ENCODE peak calls at places on chromosomes 2 and 18, in seven cellular contexts. O, Y, Q, A, J, W and X are unnamed samples.

GRCh38 chr2:157625311-157625710 is 3.4 kb downstream of the ACVR1C start:
- DNase-seq in Q (no peak), A (no peak), W (no peak), J (no peak), Y (no peak), O (no peak), X (no peak)

GRCh38 chr2:135485441-135485840 is 45.6 kb downstream of the ZRANB3 start:
- DNase-seq in A (no peak), J (no peak), Q (no peak), W (no peak), O (no peak), Y (no peak), X (no peak)

GRCh38 chr18:22207022-22207758 is 37.8 kb downstream of the GATA6 start:
- DNase-seq in O (peak; percentile 78), Q (no peak), A (peak; percentile 54), W (peak; percentile 80), Y (peak; percentile 86), J (no peak), X (peak; percentile 97)

GRCh38 chr2:29766191-29766590 is 155.2 kb downstream of the ALK start:
- DNase-seq in A (no peak), J (no peak), W (no peak), O (no peak), Y (peak; percentile 79), Q (no peak), X (no peak)

GRCh38 chr2:20616341-20616871 is 34.5 kb downstream of the HS1BP3 start:
- DNase-seq in O (peak; percentile 32), W (no peak), J (peak; percentile 6), Y (no peak), A (peak; percentile 7), Q (no peak), X (no peak)

GRCh38 chr2:150339282-150339681 is 148.2 kb downstream of the RND3 start:
- DNase-seq in J (no peak), Y (no peak), W (peak; percentile 21), O (no peak), A (no peak), Q (no peak), X (peak; percentile 16)

GRCh38 chr2:175002547-175003274 is 2.5 kb downstream of the CHN1 start:
- DNase-seq in A (no peak), Q (no peak), J (no peak), O (no peak), Y (peak; percentile 41), W (no peak), X (no peak)

GRCh38 chr2:144666032-144666431 is 146.1 kb upstream of the ZEB2 start:
- DNase-seq in J (no peak), O (no peak), Y (no peak), A (no peak), W (peak; percentile 56), Q (no peak), X (peak; percentile 41)

GRCh38 chr2:61536086-61536722 is 2.0 kb downstream of the XPO1 start:
- DNase-seq in Q (no peak), A (no peak), O (no peak), J (peak; percentile 93), W (peak; percentile 41), Y (peak; percentile 15), X (peak; percentile 28)

GRCh38 chr18:62458868-62459716 is 63.7 kb upstream of the ZCCHC2 start:
- DNase-seq in O (no peak), J (no peak), Q (no peak), W (no peak), A (peak; percentile 29), Y (no peak), X (no peak)

GRCh38 chr2:120740375-120740764 is 4.7 kb downstream of the GLI2 start:
- DNase-seq in J (no peak), Q (no peak), A (no peak), W (no peak), O (no peak), Y (no peak), X (no peak)

GRCh38 chr2:24435391-24436316 is 55.4 kb upstream of the NCOA1 start:
- DNase-seq in Y (peak; percentile 41), O (peak; percentile 83), Q (no peak), A (peak; percentile 61), W (peak; percentile 86), J (no peak), X (peak; percentile 82)

GRCh38 chr2:50546790-50547189 is 485.1 kb downstream of the NRXN1 start:
- DNase-seq in J (no peak), Y (no peak), W (no peak), O (no peak), A (no peak), Q (no peak), X (no peak)

GRCh38 chr2:77144772-77145171 is 377.4 kb downstream of the LRRTM4 start:
- DNase-seq in W (no peak), J (no peak), Q (no peak), Y (no peak), O (no peak), A (no peak), X (no peak)

DNA sequence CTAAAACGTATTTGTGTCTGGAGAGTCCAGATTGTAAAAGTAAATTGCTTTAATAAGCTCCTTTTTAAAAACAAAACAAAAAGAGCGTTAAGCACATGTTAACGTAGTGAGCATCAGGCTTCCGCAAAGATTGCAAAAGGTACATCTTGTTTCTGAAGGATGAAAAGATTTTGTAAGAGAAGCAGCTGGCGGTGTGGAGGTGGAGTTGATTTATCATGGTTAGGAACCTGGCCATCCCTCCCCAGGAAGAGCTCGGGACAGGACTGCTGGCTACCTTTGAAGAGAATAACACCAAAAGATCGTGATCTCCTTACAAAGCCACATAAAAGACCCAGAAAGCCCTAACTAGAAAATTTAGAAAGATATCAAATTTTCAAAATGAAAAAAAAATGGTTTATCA is 132.2 kb downstream of the DNER start:
- DNase-seq in Q (no peak), A (no peak), J (no peak), O (peak; percentile 72), Y (no peak), W (no peak), X (no peak)
- H3K4me3 ChIP-seq in Q (no peak overlapping the region), A (no peak overlapping the region), J (no peak overlapping the region), O (no peak overlapping the region), Y (no peak overlapping the region), W (no peak overlapping the region), X (no peak overlapping the region)

GRCh38 chr2:215435809-215436704 is at the start of gene FN1:
- DNase-seq in A (peak; percentile 78), Y (peak; percentile 99), O (peak; percentile 96), W (peak; percentile 99), Q (peak; percentile 86), J (peak; percentile 70), X (peak; percentile 99)

GRCh38 chr2:215436705-215437570 is 1.1 kb upstream of the FN1 start:
- DNase-seq in J (peak; percentile 11), Y (no peak), W (peak; percentile 69), Q (no peak), A (no peak), O (no peak), X (peak; percentile 69)

GRCh38 chr2:215432759-215433594 is 2.9 kb downstream of the FN1 start:
- DNase-seq in Y (no peak), J (no peak), O (no peak), Q (no peak), A (no peak), W (peak; percentile 75), X (peak; percentile 64)

GRCh38 chr2:215435261-215435808 is 533 bp downstream of the FN1 start:
- DNase-seq in W (no peak), J (peak; percentile 33), O (peak; percentile 55), Q (no peak), A (no peak), Y (no peak), X (peak; percentile 54)

DNA sequence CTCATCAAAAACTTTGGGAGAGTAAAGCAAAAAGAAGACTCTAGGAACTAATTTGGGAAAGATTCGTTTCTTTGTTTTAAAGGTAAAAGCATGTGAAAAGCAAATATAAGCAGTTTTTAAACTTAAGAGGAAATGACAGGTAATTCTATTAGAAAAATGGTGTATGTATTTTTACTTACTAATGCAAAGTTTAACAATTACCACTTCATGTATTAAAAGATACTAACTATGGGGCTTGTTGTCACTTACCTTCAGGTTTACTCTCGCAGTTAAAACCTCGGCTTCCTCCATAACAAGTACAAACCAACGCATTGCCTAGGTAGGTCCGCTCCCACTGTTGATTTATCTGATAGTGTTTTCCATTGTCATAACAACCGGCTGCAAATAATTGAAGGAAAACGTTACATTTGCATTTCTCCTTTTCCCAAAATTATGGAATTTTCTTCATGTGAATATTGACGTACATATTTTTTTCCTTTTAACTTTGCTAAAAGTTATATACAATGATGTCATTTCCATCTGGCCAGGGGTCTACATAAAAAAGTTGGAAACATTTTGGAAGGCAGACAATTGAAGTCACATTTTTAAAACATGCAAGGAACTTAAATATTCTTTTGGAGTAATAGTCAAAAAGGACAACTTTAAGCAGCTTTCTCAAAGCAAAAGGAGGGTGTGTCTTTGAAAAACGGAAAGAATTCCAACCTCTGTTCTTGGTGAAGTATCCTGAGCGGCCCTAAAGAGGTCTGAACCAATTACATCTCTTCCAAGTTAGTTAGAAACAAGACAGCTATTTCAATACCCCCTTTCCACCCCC is 1.2 kb downstream of the FN1 start:
- DNase-seq in O (no peak), Y (no peak), A (no peak), W (peak; percentile 63), Q (no peak), J (no peak), X (peak; percentile 61)
- TF ChIP-seq CTCF in O (no peak), Y (no peak), A (no peak), W (no peak), Q (no peak), J (no peak), X (no peak)

GRCh38 chr2:170141865-170142264 is 36.1 kb upstream of the MYO3B start:
- DNase-seq in W (no peak), A (no peak), J (peak; percentile 29), O (no peak), Y (no peak), Q (no peak), X (no peak)

GRCh38 chr2:170142502-170142901 is 35.4 kb upstream of the MYO3B start:
- DNase-seq in J (no peak), W (no peak), Y (no peak), O (no peak), Q (no peak), A (peak; percentile 24), X (no peak)

GRCh38 chr2:170140561-170140960 is 37.4 kb upstream of the MYO3B start:
- DNase-seq in W (no peak), O (no peak), J (no peak), A (no peak), Q (no peak), Y (no peak), X (no peak)

GRCh38 chr2:170143045-170143717 is 34.8 kb upstream of the MYO3B start:
- DNase-seq in Q (no peak), W (peak; percentile 35), J (no peak), A (peak; percentile 14), O (no peak), Y (no peak), X (peak; percentile 54)

GRCh38 chr2:170139276-170139967 is 38.5 kb upstream of the MYO3B start:
- DNase-seq in J (no peak), Q (no peak), Y (no peak), A (no peak), W (no peak), O (no peak), X (no peak)
- H3K4me3 ChIP-seq in J (no peak overlapping the region), Q (no peak overlapping the region), Y (no peak overlapping the region), A (no peak overlapping the region), W (no peak overlapping the region), O (no peak overlapping the region), X (no peak overlapping the region)

GRCh38 chr2:172680595-172681176 is 55.0 kb upstream of the RAPGEF4 start:
- DNase-seq in J (no peak), Y (no peak), W (no peak), O (peak; percentile 39), A (no peak), Q (no peak), X (peak; percentile 80)

DNA sequence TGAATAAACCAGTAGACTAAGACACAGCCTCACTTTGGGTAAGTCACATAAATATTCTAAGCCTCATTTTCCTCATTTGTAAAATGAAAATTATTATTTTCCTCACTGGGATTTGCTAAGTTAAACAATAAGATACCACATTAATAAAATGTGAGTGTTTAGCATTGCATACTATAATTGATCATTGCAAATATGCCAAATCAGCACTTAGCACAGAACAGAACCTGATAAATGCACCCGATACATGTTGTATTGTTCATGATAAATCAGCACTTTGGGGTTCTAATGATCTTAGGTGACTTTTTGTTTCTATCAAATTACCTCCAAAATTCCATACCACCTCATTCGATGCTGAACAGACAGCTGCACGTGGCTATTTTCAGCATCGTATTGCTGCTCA is 50.2 kb upstream of the RAPGEF4 start:
- DNase-seq in O (no peak), Y (no peak), A (no peak), Q (no peak), W (no peak), J (no peak), X (no peak)
- TF ChIP-seq CTCF in O (no peak), Y (no peak), A (no peak), Q (no peak), W (no peak), J (no peak), X (no peak)